ENCODE peak calls at places on chromosomes 2 and 18, in six cellular contexts. W is GM23338, X is cardiac muscle cell, B is neural crest cell, P is A549, C is glutamatergic neuron. Y is an unnamed sample.

GRCh38 chr2:235135990-235136561 is 184.3 kb downstream of the SH3BP4 start:
- DNase-seq in B (peak), P (peak), C (peak), X (peak), W (peak), Y (peak)

GRCh38 chr2:101162561-101163330 is 11.6 kb upstream of the TBC1D8 start:
- DNase-seq in P (no peak), C (peak), B (no peak), W (peak), X (no peak), Y (no peak)

GRCh38 chr2:214808961-214809750 is at the start of gene BARD1:
- DNase-seq in X (peak), P (peak), C (peak), B (peak), W (peak), Y (no peak)

GRCh38 chr2:235568431-235568830 is 74.6 kb downstream of the AGAP1 start:
- DNase-seq in P (no peak), B (no peak), W (no peak), X (peak), C (no peak), Y (no peak)

GRCh38 chr2:181231886-181232644 is 225.1 kb upstream of the ITGA4 start:
- DNase-seq in C (no peak), X (peak), B (no peak), P (no peak), W (no peak), Y (no peak)

GRCh38 chr2:199975297-199975895 is 20.0 kb downstream of the MAIP1 start:
- DNase-seq in C (no peak), X (peak), W (no peak), P (no peak), B (no peak), Y (no peak)

GRCh38 chr2:66555511-66556324 is 120.8 kb downstream of the MEIS1 start:
- DNase-seq in B (no peak), P (no peak), X (peak), W (no peak), C (no peak), Y (no peak)

GRCh38 chr2:104043864-104044263 is 810.1 kb upstream of the POU3F3 start:
- DNase-seq in C (no peak), B (no peak), P (peak), W (no peak), X (no peak), Y (no peak)

GRCh38 chr2:52904511-52904910 is 863.1 kb upstream of the CHAC2 start:
- DNase-seq in C (no peak), B (no peak), W (no peak), P (no peak), X (no peak), Y (no peak)

GRCh38 chr2:43034921-43035320 is 191.5 kb downstream of the ZFP36L2 start:
- DNase-seq in P (no peak), X (no peak), W (no peak), C (no peak), B (no peak), Y (no peak)

GRCh38 chr18:10475633-10476388 is 21.4 kb downstream of the APCDD1 start:
- DNase-seq in P (no peak), W (no peak), C (no peak), X (no peak), B (no peak), Y (no peak)

GRCh38 chr2:231385429-231385828 is 10.1 kb upstream of the B3GNT7 start:
- DNase-seq in W (no peak), C (no peak), P (no peak), B (no peak), X (no peak), Y (no peak)

GRCh38 chr2:148527488-148528340 is 116.8 kb upstream of the EPC2 start:
- DNase-seq in W (no peak), B (no peak), P (no peak), C (no peak), X (no peak), Y (no peak)

GRCh38 chr2:229610359-229610758 is 104.0 kb downstream of the DNER start:
- DNase-seq in X (peak), P (no peak), B (no peak), C (no peak), W (no peak), Y (no peak)

GRCh38 chr2:75549401-75550253 is 11.1 kb downstream of the EVA1A start:
- DNase-seq in X (no peak), P (no peak), C (no peak), B (no peak), W (no peak), Y (no peak)

GRCh38 chr2:217868911-217869334 is 133.9 kb downstream of the TNS1 start:
- DNase-seq in P (no peak), C (no peak), B (no peak), W (no peak), X (peak), Y (no peak)

GRCh38 chr2:46001741-46002506 is 295.3 kb upstream of the EPAS1 start:
- DNase-seq in W (no peak), X (peak), P (no peak), B (no peak), C (no peak), Y (no peak)

GRCh38 chr2:74414475-74414874 is 6.9 kb downstream of the C2orf81 start:
- DNase-seq in W (peak), P (no peak), B (no peak), X (no peak), C (no peak), Y (no peak)

GRCh38 chr2:118800736-118801135 is 46.7 kb downstream of the EN1 start:
- DNase-seq in W (no peak), B (no peak), P (no peak), C (no peak), X (peak), Y (no peak)

DNA sequence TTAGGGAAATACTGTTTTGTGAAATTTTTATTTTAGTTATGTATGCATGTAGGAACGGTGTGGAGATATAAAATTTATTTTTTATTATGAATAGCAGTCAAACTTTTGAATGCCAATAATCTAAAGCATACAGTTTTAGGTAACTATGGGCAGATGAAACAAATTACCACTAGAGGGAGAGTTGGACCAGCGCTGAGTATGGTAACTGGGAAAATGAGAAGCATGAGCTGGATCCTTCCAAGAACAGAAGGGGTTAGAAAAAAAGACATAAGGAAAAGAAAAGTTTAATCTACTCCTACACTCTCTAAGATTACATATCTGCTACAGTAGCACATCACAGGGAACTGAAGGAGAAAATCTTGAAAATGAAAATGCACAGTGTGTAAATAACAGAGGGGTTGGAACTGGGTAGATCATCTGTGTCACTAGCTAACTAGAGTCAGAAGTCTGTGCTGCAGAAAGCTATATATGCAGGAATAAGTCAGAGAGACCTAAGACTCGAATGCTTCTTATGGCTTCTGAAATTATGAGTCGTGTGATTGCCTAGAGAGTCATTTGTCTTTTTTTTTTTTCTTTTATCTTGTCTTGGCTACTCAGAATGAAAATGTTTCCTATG is 15.6 kb downstream of the REG3G start:
- DNase-seq in P (peak), B (no peak), X (no peak), W (peak), C (no peak), Y (no peak)
- TF ChIP-seq CTCF in P (peak), B (peak), X (no peak), W (peak), C (peak), Y (peak)

GRCh38 chr2:63023444-63023843 is 27.2 kb upstream of the OTX1 start:
- DNase-seq in B (no peak), X (peak), W (peak), C (no peak), P (peak), Y (no peak)
- TF ChIP-seq CTCF in B (peak), X (peak), W (peak), C (no peak), P (peak), Y (no peak)

DNA sequence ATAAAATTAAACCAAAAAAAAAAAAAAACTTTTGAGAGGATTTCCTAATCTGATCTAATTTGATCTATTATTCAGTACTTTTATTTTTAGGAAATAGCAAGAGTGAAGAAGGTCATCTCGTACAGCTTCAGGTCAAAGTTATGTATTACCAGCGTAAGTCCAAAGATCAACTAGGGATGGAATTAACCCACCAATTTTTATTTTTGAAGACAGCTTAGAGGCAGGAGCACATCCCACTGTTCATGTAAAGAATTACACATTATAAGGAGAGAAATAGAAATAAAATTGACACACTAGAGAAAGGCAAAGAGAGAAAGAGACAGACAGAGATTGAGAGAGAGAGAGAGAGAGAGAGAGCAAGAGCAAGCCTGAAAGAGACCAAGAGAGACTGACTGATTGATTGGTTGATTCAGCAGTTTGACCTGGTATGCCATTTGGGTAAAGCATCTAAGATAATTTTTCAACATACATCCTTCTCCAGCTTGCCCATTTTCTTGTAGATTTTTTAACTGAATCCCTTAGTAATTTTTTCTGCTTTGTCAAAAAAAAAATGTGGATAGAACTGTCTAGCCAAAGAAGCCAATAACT is 25.1 kb downstream of the DOCK10 start:
- DNase-seq in W (no peak), B (no peak), X (no peak), C (no peak), P (peak), Y (no peak)
- TF ChIP-seq CTCF in W (no peak), B (peak), X (no peak), C (no peak), P (peak), Y (no peak)

DNA sequence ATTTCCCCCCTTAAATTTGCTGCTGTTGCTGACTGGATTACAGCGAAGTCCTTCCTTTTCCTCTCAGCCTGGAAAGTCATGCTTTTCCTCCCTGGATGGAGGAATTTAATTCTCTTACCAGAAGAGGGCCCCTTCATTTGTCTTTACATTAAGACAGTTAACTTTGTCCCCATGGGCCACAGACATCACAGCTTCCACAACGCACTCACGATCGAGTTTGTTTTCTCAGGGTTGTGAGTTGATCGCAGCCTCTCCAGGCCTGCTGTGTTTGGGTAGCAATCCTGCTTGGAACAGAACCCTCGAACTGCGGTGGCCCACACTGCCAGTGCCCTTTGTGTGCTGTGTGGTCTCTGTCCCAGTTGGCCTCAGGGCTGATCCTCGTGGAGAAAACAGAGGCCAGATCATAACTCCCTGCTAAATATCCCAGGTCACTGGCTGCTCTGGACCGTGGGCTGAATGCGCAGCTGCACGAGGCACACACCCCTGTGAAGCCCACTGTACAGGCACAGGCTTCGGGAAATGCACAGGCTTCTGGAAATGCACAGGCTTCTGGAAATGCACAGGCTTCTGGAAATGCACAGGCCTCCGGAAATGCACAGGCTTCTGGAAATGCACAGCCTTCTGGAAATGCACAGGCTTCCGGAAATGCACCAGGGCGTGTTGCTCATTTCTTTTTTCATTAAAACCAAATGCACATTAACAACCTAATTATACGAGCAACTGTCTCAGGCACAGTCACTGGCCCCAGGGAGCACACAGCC is 2.2 kb upstream of the PDIA6 start:
- DNase-seq in P (no peak), X (no peak), C (no peak), B (no peak), W (peak), Y (no peak)
- TF ChIP-seq CTCF in P (no peak), X (peak), C (no peak), B (no peak), W (peak), Y (no peak)

DNA sequence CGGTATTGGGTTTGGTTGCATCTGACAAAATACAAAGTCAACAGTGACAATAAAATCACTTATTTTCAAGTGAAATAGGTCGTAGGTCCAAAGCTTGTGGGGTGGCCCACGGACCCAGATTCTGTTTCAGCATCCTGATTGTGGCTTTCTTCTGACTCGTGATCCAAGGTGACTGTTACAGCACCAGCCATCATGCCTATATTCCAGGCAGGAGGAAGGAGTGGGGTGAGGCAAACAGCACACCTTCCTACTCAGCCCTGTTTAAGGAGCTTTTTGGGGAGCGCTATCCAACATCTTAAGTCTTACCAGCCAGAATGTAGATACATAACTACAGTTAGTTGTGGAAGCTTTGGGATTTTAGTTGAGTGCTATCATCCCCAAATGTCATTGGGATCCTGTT is 8.7 kb upstream of the SNORC start:
- DNase-seq in C (no peak), P (no peak), X (no peak), W (no peak), B (no peak), Y (no peak)
- TF ChIP-seq CTCF in C (no peak), P (no peak), X (no peak), W (no peak), B (no peak), Y (no peak)

GRCh38 chr2:176650101-176650500 is 380.9 kb downstream of the MTX2 start:
- DNase-seq in P (no peak), X (no peak), W (peak), B (no peak), C (no peak), Y (no peak)
- TF ChIP-seq CTCF in P (no peak), X (no peak), W (peak), B (peak), C (peak), Y (no peak)

Y was measured in pancreas.